ENCODE peak calls at places on chromosomes 16 and 17, in ten cellular contexts. G is GDM1; K is upper lobe of right lung; M is AG04450; Q is head of caudate nucleus; Y is NCI-H1092 treated with DMSO at 0.1 percent for 48 hours; H is Kasumi-1; U is T-cell; C is stimulated activated CD4-positive, alpha-beta T cell treated with anti-CD3 and anti-CD28 coated beads, TNF-alpha, amount 100 ng/mL, for 4 hours; O is NCI-H2171. A is an unnamed sample.
A peak's percentile ranks its signal among the peaks of the same experiment; 100 is the strongest.

GRCh38 chr16:78896280-78896679 is 704.3 kb downstream of the MAF start:
- DNase-seq in U (no peak), G (peak; percentile 55), H (no peak), C (no peak), O (no peak), M (no peak), Y (no peak), K (no peak), Q (no peak), A (no peak)

GRCh38 chr17:38705803-38706624 is 941 bp downstream of the MLLT6 start:
- DNase-seq in Y (no peak), U (peak; percentile 28), G (no peak), H (no peak), C (peak; percentile 34), O (peak; percentile 73), M (no peak), K (peak; percentile 76), Q (peak; percentile 32), A (peak; percentile 54)

GRCh38 chr17:79002796-79003593 is 6.6 kb downstream of the CANT1 start:
- DNase-seq in K (no peak), O (no peak), Y (no peak), M (no peak), U (no peak), C (no peak), H (no peak), G (no peak), Q (no peak), A (no peak)

GRCh38 chr17:72588961-72589360 is 468.1 kb downstream of the SOX9 start:
- DNase-seq in U (no peak), H (no peak), Y (peak; percentile 64), M (no peak), K (peak; percentile 88), Q (peak; percentile 62), O (peak; percentile 91), C (no peak), G (no peak), A (peak; percentile 77)

GRCh38 chr16:52617591-52617990 is 70.6 kb upstream of the TOX3 start:
- DNase-seq in K (no peak), U (no peak), H (no peak), O (no peak), Y (no peak), Q (no peak), G (no peak), C (no peak), M (no peak), A (no peak)

GRCh38 chr17:77396610-77397009 is 255.8 kb downstream of the SEC14L1 start:
- DNase-seq in Y (no peak), O (no peak), C (no peak), Q (no peak), U (no peak), M (no peak), K (no peak), H (no peak), G (no peak), A (no peak)

GRCh38 chr17:21164226-21165019 is 37.7 kb downstream of the DHRS7B start:
- DNase-seq in U (no peak), H (no peak), Q (no peak), Y (no peak), K (no peak), M (no peak), G (no peak), C (no peak), O (no peak), A (no peak)

GRCh38 chr17:1154704-1155103 is 25.1 kb downstream of the ABR start:
- DNase-seq in M (no peak), G (no peak), U (no peak), H (no peak), O (no peak), C (no peak), Q (peak; percentile 36), Y (no peak), K (no peak), A (peak; percentile 47)

GRCh38 chr17:40458001-40458791 is 14.9 kb downstream of the IGFBP4 start:
- DNase-seq in Q (no peak), Y (no peak), G (no peak), U (no peak), C (no peak), K (no peak), M (peak; percentile 67), O (no peak), H (no peak), A (no peak)

GRCh38 chr17:71926746-71927398 is 193.9 kb upstream of the SOX9 start:
- DNase-seq in G (no peak), M (no peak), Y (no peak), H (no peak), K (no peak), C (no peak), O (no peak), U (no peak), Q (no peak), A (no peak)

GRCh38 chr16:63776437-63776836 is 1345.4 kb downstream of the CDH11 start:
- DNase-seq in Q (no peak), U (no peak), H (no peak), O (no peak), M (no peak), K (no peak), G (no peak), C (no peak), Y (no peak), A (no peak)

GRCh38 chr16:85357323-85357722 is 245.1 kb upstream of the CIBAR2 start:
- DNase-seq in C (no peak), Q (no peak), U (no peak), O (no peak), M (no peak), H (no peak), G (no peak), K (peak; percentile 44), Y (no peak), A (no peak)

GRCh38 chr17:59347975-59348391 is 16.5 kb downstream of the YPEL2 start:
- DNase-seq in K (no peak), M (no peak), O (no peak), Q (no peak), C (no peak), Y (no peak), G (no peak), H (no peak), U (no peak), A (no peak)

GRCh38 chr16:17194190-17194780 is 276.5 kb downstream of the XYLT1 start:
- DNase-seq in U (peak; percentile 64), H (peak; percentile 0), M (no peak), K (peak; percentile 76), C (peak; percentile 31), O (no peak), G (peak; percentile 21), Y (peak; percentile 24), Q (peak; percentile 53), A (no peak)

GRCh38 chr17:59858167-59858790 is 34.5 kb downstream of the TUBD1 start:
- DNase-seq in C (no peak), G (no peak), Q (no peak), K (no peak), Y (no peak), O (no peak), U (no peak), M (no peak), H (no peak), A (no peak)

GRCh38 chr17:39755550-39756375 is 18.0 kb downstream of the GRB7 start:
- DNase-seq in G (peak; percentile 33), K (no peak), U (peak; percentile 28), O (no peak), Q (no peak), H (peak; percentile 4), Y (no peak), C (peak; percentile 36), M (no peak), A (no peak)

GRCh38 chr17:37527249-37527851 is 37.7 kb downstream of the DUSP14 start:
- DNase-seq in Q (no peak), Y (peak; percentile 19), H (peak; percentile 82), K (no peak), G (no peak), C (no peak), M (peak; percentile 26), U (no peak), O (peak; percentile 39), A (peak; percentile 48)

GRCh38 chr16:6643083-6643686 is 689.5 kb upstream of the RBFOX1 start:
- DNase-seq in C (no peak), Q (peak; percentile 61), O (peak; percentile 2), G (no peak), K (no peak), H (peak; percentile 17), U (peak; percentile 28), M (peak; percentile 1), Y (peak; percentile 22), A (peak; percentile 55)

GRCh38 chr17:50758989-50759544 is 8.3 kb downstream of the ANKRD40CL start:
- DNase-seq in K (no peak), Y (no peak), G (no peak), C (no peak), U (no peak), O (no peak), Q (no peak), H (no peak), M (no peak), A (no peak)

GRCh38 chr16:19008770-19009169 is 25.0 kb downstream of the TMC7 start:
- DNase-seq in H (no peak), Q (no peak), O (no peak), K (no peak), C (no peak), M (peak; percentile 26), G (no peak), Y (no peak), U (no peak), A (no peak)

GRCh38 chr16:73546351-73546845 is 498.5 kb upstream of the ZFHX3 start:
- DNase-seq in H (no peak), O (no peak), U (no peak), Y (peak; percentile 59), M (no peak), C (no peak), G (no peak), Q (no peak), K (no peak), A (no peak)

GRCh38 chr16:49811630-49812334 is 44.1 kb downstream of the ZNF423 start:
- DNase-seq in Y (no peak), M (no peak), H (no peak), G (no peak), U (no peak), K (no peak), Q (peak; percentile 27), C (no peak), O (no peak), A (peak; percentile 76)

GRCh38 chr17:48641541-48642058 is 15.4 kb upstream of the HOXB9 start:
- DNase-seq in K (no peak), G (no peak), O (no peak), Y (no peak), H (no peak), C (no peak), M (no peak), Q (no peak), U (no peak), A (no peak)

GRCh38 chr17:6024576-6024975 is 45.6 kb upstream of the WSCD1 start:
- DNase-seq in Y (no peak), O (no peak), K (no peak), U (no peak), M (no peak), G (no peak), Q (no peak), C (no peak), H (no peak), A (no peak)

GRCh38 chr16:78684655-78685400 is 585.4 kb downstream of the WWOX start:
- DNase-seq in G (no peak), H (no peak), M (no peak), O (no peak), Y (no peak), Q (no peak), U (no peak), K (no peak), C (no peak), A (no peak)

GRCh38 chr17:5344914-5345313 is 62.8 kb downstream of the RABEP1 start:
- DNase-seq in O (no peak), G (no peak), M (no peak), Y (no peak), H (no peak), K (no peak), U (no peak), Q (no peak), C (no peak), A (no peak)

GRCh38 chr17:2081564-2081963 is 26.7 kb downstream of the HIC1 start:
- DNase-seq in H (no peak), C (no peak), U (no peak), Q (no peak), O (no peak), K (no peak), G (no peak), Y (no peak), M (no peak), A (no peak)

GRCh38 chr17:60577147-60577925 is 22.7 kb upstream of the PPM1D start:
- DNase-seq in K (no peak), Y (no peak), C (no peak), M (no peak), U (peak; percentile 6), G (peak; percentile 25), H (peak; percentile 87), O (no peak), Q (peak; percentile 50), A (peak; percentile 58)

A was measured in cerebellum.